ENCODE peak calls at places on chromosomes 13 and 19, in eight cellular contexts. A, D, I, R, F, O, C and W are unnamed samples.

GRCh38 chr13:85659493-85659892 is 139.7 kb downstream of the SLITRK6 start:
- DNase-seq in O (no peak), C (no peak), R (no peak), A (no peak), F (no peak), I (no peak), D (no peak), W (no peak)

GRCh38 chr13:35484384-35484783 is 7.9 kb upstream of the MAB21L1 start:
- DNase-seq in F (no peak), D (no peak), O (no peak), C (no peak), I (no peak), A (no peak), R (no peak), W (no peak)

GRCh38 chr13:51125495-51126226 is 14.6 kb upstream of the C13orf42 start:
- DNase-seq in O (peak), F (peak), C (peak), I (peak), D (peak), A (peak), R (peak), W (peak)

GRCh38 chr13:36778083-36778671 is 40.8 kb upstream of the RFXAP start:
- DNase-seq in A (peak), F (no peak), C (peak), I (peak), R (no peak), O (no peak), D (peak), W (no peak)

GRCh38 chr19:56705939-56706338 is 34.4 kb upstream of the ZNF835 start:
- DNase-seq in C (no peak), R (no peak), I (no peak), F (no peak), O (no peak), D (no peak), A (no peak), W (no peak)

GRCh38 chr13:113098163-113098732 is 7.3 kb upstream of the F7 start:
- DNase-seq in I (no peak), D (no peak), A (peak), C (no peak), F (no peak), O (no peak), R (no peak), W (no peak)

GRCh38 chr13:113458218-113459065 is 5.2 kb upstream of the ADPRHL1 start:
- DNase-seq in O (no peak), I (peak), R (no peak), A (peak), C (peak), F (no peak), D (peak), W (no peak)

GRCh38 chr19:50493171-50493570 is 16.5 kb upstream of the GARIN5A start:
- DNase-seq in C (no peak), O (no peak), R (no peak), I (no peak), F (peak), A (no peak), D (no peak), W (no peak)

GRCh38 chr19:14686411-14686810 is 3.4 kb upstream of the ZNF333 start:
- DNase-seq in I (peak), O (peak), R (no peak), C (peak), D (no peak), F (no peak), A (peak), W (peak)

GRCh38 chr13:113122571-113123225 is at the start of gene F10:
- DNase-seq in D (peak), F (peak), O (no peak), I (peak), R (peak), C (peak), A (peak), W (no peak)

GRCh38 chr19:38676023-38676877 is 28.8 kb downstream of the ACTN4 start:
- DNase-seq in O (no peak), D (no peak), I (no peak), C (no peak), R (no peak), F (no peak), A (peak), W (no peak)

GRCh38 chr13:113493315-113493951 is 2.9 kb upstream of the DCUN1D2 start:
- DNase-seq in O (peak), F (no peak), A (peak), D (no peak), I (no peak), C (peak), R (no peak), W (no peak)

GRCh38 chr19:54415208-54415900 is at the start of gene TTYH1:
- DNase-seq in C (no peak), D (peak), O (peak), F (no peak), R (no peak), A (no peak), I (peak), W (no peak)

GRCh38 chr19:7595466-7596133 is at the start of gene CAMSAP3:
- DNase-seq in D (peak), F (no peak), A (no peak), I (peak), R (no peak), O (peak), C (peak), W (peak)

DNA sequence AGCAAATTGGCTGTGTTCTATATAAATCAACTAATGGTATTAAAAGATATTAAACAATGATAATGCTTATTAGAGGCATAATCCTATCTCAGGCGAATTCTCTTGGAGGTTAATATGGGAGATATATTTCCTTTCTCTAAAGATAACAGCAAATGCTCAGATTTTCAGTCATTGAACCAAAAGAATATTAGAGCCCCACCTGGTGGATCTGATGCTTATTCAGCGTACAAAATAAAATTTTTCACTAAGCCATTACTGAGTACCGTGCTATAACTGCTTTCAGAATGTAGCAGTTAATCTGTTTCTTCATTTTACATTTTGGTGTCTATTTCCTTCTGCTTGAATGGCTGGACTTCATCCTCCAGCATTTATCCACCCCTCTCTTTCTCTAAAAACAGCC is 143.3 kb upstream of the IPO5 start:
- DNase-seq in C (peak), I (no peak), A (peak), D (no peak), F (no peak), O (no peak), R (no peak), W (no peak)
- TF ChIP-seq CTCF in C (peak), I (no peak), A (peak), D (peak), F (peak), O (no peak), R (peak), W (peak)

GRCh38 chr13:30803791-30804190 is 68.4 kb downstream of the ALOX5AP start:
- DNase-seq in C (no peak), F (no peak), O (no peak), R (no peak), D (no peak), I (no peak), A (no peak), W (no peak)

GRCh38 chr13:30805132-30805537 is 69.8 kb downstream of the ALOX5AP start:
- DNase-seq in I (no peak), F (no peak), R (no peak), D (no peak), O (no peak), A (no peak), C (peak), W (no peak)

GRCh38 chr13:30805603-30806011 is 70.3 kb downstream of the ALOX5AP start:
- DNase-seq in I (no peak), D (peak), C (peak), O (no peak), A (peak), F (no peak), R (no peak), W (no peak)

GRCh38 chr13:30802953-30803478 is 67.7 kb downstream of the ALOX5AP start:
- DNase-seq in R (peak), I (peak), A (peak), D (peak), C (peak), O (peak), F (peak), W (peak)

DNA sequence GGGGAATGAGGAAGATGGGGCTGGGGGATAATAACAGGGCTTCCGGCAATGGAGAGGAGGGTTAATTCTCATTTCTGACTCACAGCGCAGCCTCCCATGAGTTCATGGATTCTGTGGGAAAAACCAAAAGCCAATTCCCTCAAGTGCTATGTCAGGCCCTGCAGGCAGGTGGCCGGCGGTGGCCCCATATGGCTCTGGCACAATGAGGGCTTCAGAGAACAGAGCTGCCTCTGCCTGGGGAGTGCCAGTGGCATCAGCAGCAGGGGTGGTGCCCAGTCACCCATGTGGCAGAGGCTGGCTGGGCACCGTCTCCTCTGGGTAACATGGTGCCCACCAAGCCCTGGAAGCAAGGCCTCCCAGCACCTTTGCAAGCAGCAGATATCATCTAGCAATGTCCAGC is 69.1 kb downstream of the ALOX5AP start:
- DNase-seq in F (no peak), O (no peak), C (no peak), I (no peak), R (no peak), A (no peak), D (no peak), W (no peak)
- TF ChIP-seq CTCF in F (no peak), O (no peak), C (peak), I (no peak), R (peak), A (peak), D (no peak), W (peak)

GRCh38 chr19:47796785-47797184 is 7.6 kb downstream of the TPRX1 start:
- DNase-seq in R (no peak), C (no peak), F (no peak), D (no peak), I (no peak), O (no peak), A (no peak), W (no peak)

GRCh38 chr19:47797996-47798903 is 6.1 kb downstream of the TPRX1 start:
- DNase-seq in F (no peak), D (no peak), C (no peak), I (no peak), O (no peak), R (no peak), A (no peak), W (no peak)

GRCh38 chr19:47792616-47793015 is 11.7 kb downstream of the TPRX1 start:
- DNase-seq in A (no peak), F (no peak), D (no peak), I (no peak), C (no peak), R (no peak), O (no peak), W (no peak)

GRCh38 chr19:47790398-47790814 is 11.9 kb downstream of the SELENOW start:
- DNase-seq in A (peak), C (peak), O (peak), F (peak), R (peak), I (peak), D (peak), W (peak)

GRCh38 chr19:47794526-47794925 is 9.8 kb downstream of the TPRX1 start:
- DNase-seq in A (no peak), I (peak), C (no peak), F (no peak), O (no peak), D (no peak), R (no peak), W (no peak)
- TF ChIP-seq CTCF in A (no peak), I (peak), C (peak), F (no peak), O (no peak), D (no peak), R (no peak), W (peak)

DNA sequence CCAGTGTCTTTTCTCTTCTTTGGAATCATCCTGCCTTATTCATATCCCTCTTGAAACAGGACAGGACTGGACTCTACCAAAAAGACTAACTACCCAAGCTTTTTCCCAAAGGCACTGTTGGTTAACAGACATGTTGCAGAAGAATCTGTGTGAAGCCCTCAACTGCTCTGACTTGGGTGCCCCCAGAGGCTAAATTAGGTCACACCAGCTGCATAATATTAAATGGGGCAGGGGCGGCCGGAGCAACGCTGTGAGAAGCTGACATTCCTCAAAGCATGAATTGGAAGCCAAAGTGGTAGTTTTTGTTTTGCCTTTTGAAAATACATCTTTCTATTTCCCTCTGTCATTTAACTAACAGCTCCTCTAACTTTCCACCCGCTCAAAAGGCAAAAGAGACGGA is 185.9 kb downstream of the LHFPL6 start:
- DNase-seq in C (no peak), I (peak), D (peak), A (peak), F (no peak), O (no peak), R (no peak), W (no peak)
- TF ChIP-seq CTCF in C (no peak), I (peak), D (peak), A (peak), F (no peak), O (no peak), R (peak), W (no peak)

DNA sequence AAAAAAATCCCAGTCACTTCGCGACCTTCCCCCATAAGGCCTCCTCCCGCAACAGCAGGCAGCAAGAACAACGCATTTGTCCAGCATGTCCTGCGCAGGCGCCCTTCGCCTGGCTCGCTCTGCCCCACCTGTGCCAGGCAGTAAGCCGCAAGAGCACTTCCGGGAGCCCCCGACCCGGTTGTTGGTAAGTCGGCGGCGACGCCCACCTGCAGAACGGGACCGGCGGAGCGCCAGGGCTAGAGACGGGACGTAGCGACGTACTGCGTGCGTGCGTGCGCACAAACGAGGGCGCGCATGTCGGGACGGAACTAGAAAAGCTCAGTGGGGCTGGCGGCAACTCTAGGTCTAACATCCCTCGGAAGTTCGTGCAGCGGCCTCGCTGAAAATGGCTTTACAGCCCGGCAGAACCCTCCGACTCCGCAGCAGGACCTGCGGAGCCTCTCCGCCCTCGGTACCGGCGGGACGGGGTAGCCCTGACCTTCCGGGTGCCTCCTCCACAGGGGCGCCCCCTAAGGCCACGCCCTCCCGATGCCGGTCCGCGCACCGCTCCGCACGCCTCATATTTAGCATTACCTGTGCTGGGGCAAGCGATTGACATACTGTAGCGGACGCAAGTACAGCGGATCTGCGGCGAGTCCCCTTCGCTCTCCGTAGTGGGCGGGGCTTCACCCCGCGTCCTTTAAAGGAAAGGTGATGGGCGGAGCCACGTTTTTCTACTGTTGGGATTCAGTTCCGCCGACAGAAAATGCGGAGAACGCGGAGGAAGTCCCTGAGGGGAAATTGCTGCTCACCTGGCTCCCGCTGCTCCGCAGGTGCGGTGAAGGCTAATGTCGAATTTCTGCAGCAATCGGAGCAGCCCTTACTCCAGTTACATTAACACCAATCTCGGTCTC is at the start of gene MTIF3:
- DNase-seq in A (peak), O (peak), I (peak), R (peak), F (peak), C (peak), D (peak), W (peak)
- TF ChIP-seq CTCF in A (no peak), O (no peak), I (no peak), R (peak), F (no peak), C (peak), D (no peak), W (no peak)

GRCh38 chr13:26605845-26606244 is 48.4 kb downstream of the WASF3 start:
- DNase-seq in A (no peak), F (no peak), C (peak), D (no peak), R (no peak), I (peak), O (no peak), W (no peak)
- TF ChIP-seq CTCF in A (peak), F (no peak), C (peak), D (no peak), R (no peak), I (no peak), O (no peak), W (peak)